ENCODE peak calls at places on chromosomes 3 and 15, in nine cellular contexts. V is aorta; Q is sigmoid colon; M is mammary epithelial cell; C is neuronal stem cell; O is IMR-90; E is RWPE2; X is WERI-Rb-1; N is CD8-positive, alpha-beta T cell. P is an unnamed sample.
A peak's percentile ranks its signal among the peaks of the same experiment; 100 is the strongest.

GRCh38 chr15:81633889-81634288 is 259.9 kb upstream of the TMC3 start:
- DNase-seq in Q (no peak), O (no peak), N (no peak), X (no peak), V (no peak), E (no peak), C (no peak), M (no peak), P (no peak)

GRCh38 chr3:47645551-47645950 is 66.9 kb upstream of the CSPG5 start:
- DNase-seq in V (no peak), X (no peak), O (peak; percentile 35), E (no peak), C (no peak), N (no peak), Q (no peak), M (no peak), P (no peak)

GRCh38 chr15:75031773-75032302 is 8.4 kb downstream of the PPCDC start:
- DNase-seq in V (no peak), X (no peak), O (no peak), M (no peak), N (no peak), C (no peak), Q (no peak), E (no peak), P (no peak)

GRCh38 chr15:40044717-40045571 is 6.0 kb upstream of the SRP14 start:
- DNase-seq in M (peak; percentile 75), V (peak; percentile 95), C (peak; percentile 56), Q (peak; percentile 93), E (peak; percentile 89), N (peak; percentile 79), O (peak; percentile 76), X (peak; percentile 87), P (peak; percentile 36)

GRCh38 chr3:77449459-77449858 is 409.6 kb downstream of the ROBO2 start:
- DNase-seq in C (no peak), Q (no peak), O (no peak), V (no peak), M (no peak), E (no peak), N (no peak), X (no peak), P (no peak)

GRCh38 chr3:47225310-47225906 is 57.2 kb downstream of the KIF9 start:
- DNase-seq in N (no peak), Q (no peak), E (no peak), C (no peak), M (no peak), V (no peak), O (peak; percentile 56), X (no peak), P (no peak)

GRCh38 chr15:70033109-70033508 is 64.6 kb downstream of the TLE3 start:
- DNase-seq in O (no peak), M (no peak), Q (peak; percentile 34), N (no peak), V (no peak), X (no peak), E (no peak), C (no peak), P (no peak)

GRCh38 chr3:27544372-27544865 is 60.2 kb upstream of the SLC4A7 start:
- DNase-seq in N (no peak), Q (no peak), X (no peak), C (no peak), V (no peak), E (no peak), O (peak; percentile 68), M (peak; percentile 83), P (no peak)

GRCh38 chr3:42025388-42026138 is 63.7 kb upstream of the ULK4 start:
- DNase-seq in N (no peak), X (peak; percentile 88), Q (peak; percentile 98), O (peak; percentile 99), M (peak; percentile 81), C (peak; percentile 89), E (no peak), V (peak; percentile 94), P (peak; percentile 33)

GRCh38 chr15:69127226-69127625 is 33.2 kb upstream of the GLCE start:
- DNase-seq in V (no peak), N (no peak), E (no peak), X (no peak), M (no peak), O (no peak), Q (no peak), C (no peak), P (no peak)

GRCh38 chr3:151198849-151199248 is 4.2 kb downstream of the GPR171 start:
- DNase-seq in Q (no peak), X (no peak), V (no peak), E (no peak), C (no peak), N (no peak), O (no peak), M (no peak), P (no peak)

GRCh38 chr3:8223766-8224165 is 277.9 kb upstream of the LMCD1 start:
- DNase-seq in V (peak; percentile 71), E (no peak), M (no peak), X (no peak), C (no peak), O (no peak), N (no peak), Q (no peak), P (no peak)

GRCh38 chr15:90085565-90085964 is 16.7 kb downstream of the IDH2 start:
- DNase-seq in M (no peak), O (no peak), V (no peak), X (no peak), C (no peak), N (no peak), E (no peak), Q (no peak), P (no peak)

GRCh38 chr15:63973212-63974009 is 72.9 kb downstream of the DAPK2 start:
- DNase-seq in O (peak; percentile 67), Q (no peak), C (no peak), N (no peak), E (no peak), V (no peak), X (no peak), M (peak; percentile 42), P (no peak)

GRCh38 chr15:73941871-73942635 is 15.8 kb downstream of the LOXL1 start:
- DNase-seq in N (no peak), M (no peak), C (no peak), Q (peak; percentile 61), X (no peak), O (no peak), E (no peak), V (peak; percentile 71), P (no peak)
- H3K27ac ChIP-seq in N (no peak overlapping the region), M (no peak overlapping the region), C (no peak overlapping the region), Q (no peak overlapping the region), X (peak overlapping the region; percentile 95), O (peak overlapping the region; percentile 73), E (peak overlapping the region; percentile 75), V (peak overlapping the region; percentile 88), P (no peak overlapping the region)

GRCh38 chr3:80997622-80998021 is 763.8 kb downstream of the GBE1 start:
- DNase-seq in M (no peak), C (no peak), N (no peak), O (no peak), V (no peak), Q (no peak), E (no peak), X (no peak), P (no peak)
- H3K27ac ChIP-seq in M (no peak overlapping the region), C (no peak overlapping the region), N (no peak overlapping the region), O (no peak overlapping the region), V (no peak overlapping the region), Q (no peak overlapping the region), E (no peak overlapping the region), X (no peak overlapping the region), P (no peak overlapping the region)

GRCh38 chr3:16524196-16524595 is 10.7 kb upstream of the RFTN1 start:
- DNase-seq in N (no peak), Q (no peak), O (no peak), M (no peak), C (no peak), X (no peak), E (no peak), V (no peak), P (no peak)

GRCh38 chr3:16523778-16524177 is 10.3 kb upstream of the RFTN1 start:
- DNase-seq in N (no peak), C (no peak), Q (no peak), X (no peak), M (peak; percentile 75), E (no peak), V (no peak), O (peak; percentile 62), P (no peak)

GRCh38 chr3:16529264-16529663 is 15.8 kb upstream of the RFTN1 start:
- DNase-seq in M (no peak), V (no peak), O (no peak), E (no peak), N (no peak), Q (no peak), X (no peak), C (no peak), P (no peak)

GRCh38 chr3:16528111-16528510 is 14.6 kb upstream of the RFTN1 start:
- DNase-seq in O (no peak), X (no peak), V (no peak), E (no peak), M (no peak), C (no peak), Q (no peak), N (no peak), P (no peak)

DNA sequence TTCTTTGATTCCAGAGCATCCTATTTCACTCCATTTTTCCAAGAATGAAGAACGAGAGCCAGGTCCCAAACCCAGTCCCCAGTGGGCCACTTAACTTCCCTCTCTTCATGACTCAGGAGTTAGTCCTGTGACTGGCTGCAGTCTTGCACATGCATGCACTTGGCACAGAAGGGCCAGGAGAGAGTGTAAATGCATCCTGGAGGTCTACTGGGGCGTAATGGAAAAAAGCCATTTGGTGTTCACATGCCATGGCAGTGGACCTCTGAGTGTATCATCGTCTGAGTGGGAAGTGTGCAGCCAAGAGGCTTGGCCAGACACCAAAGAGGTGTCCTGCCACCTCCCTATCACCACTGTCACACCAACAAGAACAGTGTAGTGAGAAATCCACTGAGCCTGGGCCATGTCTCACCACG is 15.1 kb upstream of the RFTN1 start:
- DNase-seq in M (no peak), X (no peak), N (no peak), V (no peak), E (no peak), Q (no peak), C (no peak), O (no peak), P (no peak)
- H3K27ac ChIP-seq in M (no peak overlapping the region), X (no peak overlapping the region), N (no peak overlapping the region), V (no peak overlapping the region), E (no peak overlapping the region), Q (no peak overlapping the region), C (no peak overlapping the region), O (no peak overlapping the region), P (no peak overlapping the region)

DNA sequence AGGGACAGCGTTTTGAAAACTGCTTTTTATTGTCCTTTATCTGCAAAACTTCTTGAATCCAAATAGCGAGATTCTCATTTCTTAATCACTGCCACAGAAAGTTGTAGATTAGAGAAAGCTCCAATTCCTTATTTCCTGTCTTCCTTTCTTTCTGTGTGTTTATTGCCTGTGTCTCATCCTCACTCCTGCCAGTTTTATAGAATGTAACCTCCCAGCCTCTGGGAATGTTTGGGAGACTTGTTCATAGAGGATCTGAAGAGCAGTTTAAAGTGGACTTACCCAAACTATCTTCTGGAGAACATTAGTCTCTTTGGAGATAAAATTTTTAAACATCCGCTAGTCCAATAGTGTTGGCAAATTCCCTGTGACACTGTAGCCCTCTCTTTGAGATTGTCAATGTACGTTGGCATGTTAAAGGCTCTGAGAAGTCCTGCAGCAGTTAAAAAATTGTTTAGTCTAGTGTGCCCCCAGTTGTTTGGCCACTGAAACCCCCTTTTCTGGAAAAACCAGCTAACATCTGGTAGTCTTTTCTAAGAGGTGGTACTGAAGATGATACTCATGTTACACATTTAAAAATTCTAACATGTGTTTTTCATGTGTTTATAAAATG is 50.5 kb downstream of the FLNB start:
- DNase-seq in E (no peak), V (no peak), N (no peak), X (no peak), O (peak; percentile 87), M (no peak), C (no peak), Q (no peak), P (no peak)
- H3K27ac ChIP-seq in E (peak overlapping the region; percentile 94), V (no peak overlapping the region), N (no peak overlapping the region), X (no peak overlapping the region), O (peak overlapping the region; percentile 80), M (no peak overlapping the region), C (no peak overlapping the region), Q (peak overlapping the region; percentile 81), P (peak overlapping the region; percentile 92)

P was measured in epithelial cell of prostate.